ENCODE peak calls at places on chromosomes 5 and 9, in four cellular contexts. G is left kidney; N is activated CD4-positive, CD25-positive, alpha-beta regulatory T cell treated with anti-CD3 and anti-CD28 coated beads, Interleukin-2, amount 50 U/mL, for 16 hours; W is activated CD4-positive, alpha-beta T cell treated with anti-CD3 and anti-CD28 coated beads, Interleukin-2, amount 50 U/mL, for 1 hour. H is an unnamed sample.

GRCh38 chr9:135480071-135480941 is 724 bp downstream of the PPP1R26 start:
- DNase-seq in G (peak; percentile 85), N (no peak), W (no peak), H (no peak)

GRCh38 chr5:821504-821903 is 29.3 kb downstream of the ZDHHC11 start:
- DNase-seq in G (peak; percentile 42), N (no peak), W (no peak), H (no peak)

GRCh38 chr5:138903113-138903789 is 28.1 kb upstream of the LRRTM2 start:
- DNase-seq in G (no peak), N (no peak), W (no peak), H (no peak)

GRCh38 chr9:7433508-7434292 is 365.9 kb downstream of the DMAC1 start:
- DNase-seq in G (no peak), N (no peak), W (no peak), H (no peak)

GRCh38 chr5:147635882-147636531 is 126.1 kb upstream of the DPYSL3 start:
- DNase-seq in G (no peak), N (no peak), W (no peak), H (no peak)

GRCh38 chr5:107431998-107432397 is 238.7 kb downstream of the EFNA5 start:
- DNase-seq in G (no peak), N (no peak), W (no peak), H (no peak)

GRCh38 chr5:116614603-116614920 is 39.9 kb upstream of the SEMA6A start:
- DNase-seq in G (no peak), N (no peak), W (no peak), H (no peak)

GRCh38 chr5:38329132-38329715 is 70.9 kb downstream of the EGFLAM start:
- DNase-seq in G (no peak), N (no peak), W (no peak), H (no peak)

GRCh38 chr5:128227984-128228383 is 144.4 kb downstream of the SLC12A2 start:
- DNase-seq in G (no peak), N (no peak), W (no peak), H (no peak)

GRCh38 chr9:95718263-95718662 is 157.2 kb upstream of the ERCC6L2 start:
- DNase-seq in G (no peak), N (no peak), W (no peak), H (no peak)

GRCh38 chr9:94872921-94873511 is 146.5 kb downstream of the AOPEP start:
- DNase-seq in G (peak; percentile 87), N (no peak), W (no peak), H (no peak)

GRCh38 chr9:121353246-121353975 is 16.6 kb downstream of the STOM start:
- DNase-seq in G (no peak), N (no peak), W (no peak), H (peak; percentile 25)

GRCh38 chr5:154487541-154487940 is 9.5 kb upstream of the HAND1 start:
- DNase-seq in G (no peak), N (no peak), W (no peak), H (no peak)

GRCh38 chr9:14924821-14925220 is 14.6 kb upstream of the FREM1 start:
- DNase-seq in G (no peak), N (no peak), W (no peak), H (no peak)

GRCh38 chr9:136160939-136161610 is 42.4 kb upstream of the TMEM250 start:
- DNase-seq in G (peak; percentile 77), N (no peak), W (no peak), H (no peak)

GRCh38 chr9:88736136-88736637 is 201.2 kb downstream of the NXNL2 start:
- DNase-seq in G (no peak), N (no peak), W (no peak), H (no peak)

GRCh38 chr9:69172895-69173294 is 1.2 kb upstream of the TJP2 start:
- DNase-seq in G (no peak), N (no peak), W (no peak), H (no peak)

GRCh38 chr5:93603191-93603590 is 20.2 kb downstream of the NR2F1 start:
- DNase-seq in G (peak; percentile 56), N (no peak), W (no peak), H (no peak)

GRCh38 chr5:9059920-9060691 is 485.8 kb downstream of the SEMA5A start:
- DNase-seq in G (peak; percentile 5), N (no peak), W (no peak), H (no peak)

GRCh38 chr5:145350501-145350900 is 484.6 kb downstream of the PRELID2 start:
- DNase-seq in G (no peak), N (no peak), W (no peak), H (no peak)

GRCh38 chr5:140312067-140312790 is 9.3 kb upstream of the PFDN1 start:
- DNase-seq in G (no peak), N (no peak), W (no peak), H (no peak)